ENCODE peak calls at places on chromosomes 2 and 18, in ten cellular contexts. M is H4; V is GDM1; N is cardiac fibroblast; E is stimulated activated CD8-positive, alpha-beta memory T cell treated with anti-CD3 and anti-CD28 coated beads, Interleukin-4, amount 100 ng/mL, for 4 hours; G is aorta; Q is astrocyte of the hippocampus; L is GM04503; W is DMS153; X is NCI-H748 treated with DMSO at 0.1 percent for 48 hours. H is an unnamed sample.

GRCh38 chr2:38533180-38533579 is 69.5 kb downstream of the HNRNPLL start:
- DNase-seq in M (no peak), V (no peak), N (no peak), E (no peak), G (no peak), Q (no peak), L (no peak), W (no peak), X (no peak), H (peak)

GRCh38 chr2:119252186-119253113 is 28.8 kb downstream of the STEAP3 start:
- DNase-seq in M (peak), V (no peak), N (peak), E (no peak), G (no peak), Q (peak), L (peak), W (no peak), X (no peak), H (no peak)

GRCh38 chr18:48290162-48290926 is 118.8 kb downstream of the ZBTB7C start:
- DNase-seq in M (no peak), V (no peak), N (no peak), E (no peak), G (no peak), Q (no peak), L (no peak), W (peak), X (no peak), H (no peak)

GRCh38 chr18:3451989-3452749 is 2.2 kb downstream of the TGIF1 start:
- DNase-seq in M (peak), V (no peak), N (peak), E (no peak), G (peak), Q (peak), L (no peak), W (no peak), X (no peak), H (peak)

GRCh38 chr18:63788447-63789096 is 13.4 kb downstream of the SERPINB7 start:
- DNase-seq in M (peak), V (peak), N (peak), E (peak), G (no peak), Q (peak), L (peak), W (no peak), X (no peak), H (peak)

GRCh38 chr2:62189196-62189595 is 6.7 kb upstream of the B3GNT2 start:
- DNase-seq in M (no peak), V (no peak), N (no peak), E (no peak), G (no peak), Q (no peak), L (no peak), W (no peak), X (no peak), H (no peak)

GRCh38 chr18:63257453-63257852 is 62.1 kb downstream of the BCL2 start:
- DNase-seq in M (no peak), V (no peak), N (no peak), E (no peak), G (no peak), Q (no peak), L (no peak), W (no peak), X (no peak), H (no peak)

GRCh38 chr2:209239585-209239938 is 184.3 kb upstream of the MAP2 start:
- DNase-seq in M (no peak), V (no peak), N (no peak), E (no peak), G (no peak), Q (no peak), L (no peak), W (no peak), X (no peak), H (no peak)

GRCh38 chr2:61134141-61134540 is 27.8 kb upstream of the C2orf74 start:
- DNase-seq in M (no peak), V (no peak), N (no peak), E (no peak), G (no peak), Q (peak), L (no peak), W (no peak), X (no peak), H (peak)

GRCh38 chr2:164190700-164191099 is 430.6 kb downstream of the GRB14 start:
- DNase-seq in M (no peak), V (no peak), N (no peak), E (no peak), G (no peak), Q (no peak), L (no peak), W (no peak), X (no peak), H (no peak)

GRCh38 chr2:97664636-97664970 is 759 bp upstream of the ACTR1B start:
- DNase-seq in M (no peak), V (no peak), N (no peak), E (no peak), G (peak), Q (no peak), L (no peak), W (no peak), X (no peak), H (peak)

GRCh38 chr18:73842795-73843394 is 304.7 kb downstream of the FBXO15 start:
- DNase-seq in M (peak), V (no peak), N (peak), E (peak), G (no peak), Q (peak), L (no peak), W (no peak), X (peak), H (peak)

GRCh38 chr2:239152239-239152915 is 248.4 kb downstream of the HDAC4 start:
- DNase-seq in M (no peak), V (no peak), N (no peak), E (no peak), G (peak), Q (no peak), L (no peak), W (no peak), X (no peak), H (no peak)

GRCh38 chr2:159202568-159203071 is 83.9 kb downstream of the WDSUB1 start:
- DNase-seq in M (peak), V (no peak), N (peak), E (no peak), G (peak), Q (peak), L (peak), W (no peak), X (no peak), H (no peak)

GRCh38 chr2:23806201-23806600 is 120.7 kb downstream of the ATAD2B start:
- DNase-seq in M (no peak), V (no peak), N (no peak), E (no peak), G (no peak), Q (no peak), L (no peak), W (no peak), X (no peak), H (no peak)

GRCh38 chr2:20557635-20558034 is 93.3 kb downstream of the HS1BP3 start:
- DNase-seq in M (no peak), V (no peak), N (no peak), E (no peak), G (peak), Q (peak), L (no peak), W (no peak), X (no peak), H (no peak)

H was measured in DMS53.